ENCODE peak calls at places on chromosome 2, in six cellular contexts. One of them, this sample, is unnamed. For H3K4me1 and H3K36me3, the result is how much of the 10 kb centered on the place peaks cover.

GRCh38 chr2:234630676-234631350 is 133.9 kb upstream of the ARL4C start:
- DNase-seq in cardiac muscle cell: peak
- DNase-seq in SK-N-SH: no peak
- DNase-seq in neural progenitor cell: no peak
- DNase-seq in A673: no peak
- DNase-seq in colonic mucosa: no peak
- DNase-seq in this sample: no peak

GRCh38 chr2:217393585-217394032 is 533.7 kb upstream of the TNP1 start:
- DNase-seq in cardiac muscle cell: peak
- DNase-seq in SK-N-SH: no peak
- DNase-seq in neural progenitor cell: no peak
- DNase-seq in A673: peak
- DNase-seq in colonic mucosa: peak
- DNase-seq in this sample: peak

GRCh38 chr2:37786153-37786809 is 114.8 kb upstream of the CDC42EP3 start:
- DNase-seq in cardiac muscle cell: no peak
- DNase-seq in SK-N-SH: no peak
- DNase-seq in neural progenitor cell: no peak
- DNase-seq in A673: no peak
- DNase-seq in colonic mucosa: no peak
- DNase-seq in this sample: no peak

GRCh38 chr2:69985684-69986083 is 24.3 kb upstream of the ASPRV1 start:
- DNase-seq in cardiac muscle cell: peak
- DNase-seq in SK-N-SH: no peak
- DNase-seq in neural progenitor cell: no peak
- DNase-seq in A673: no peak
- DNase-seq in colonic mucosa: no peak
- DNase-seq in this sample: no peak

GRCh38 chr2:15990151-15991101 is 50.1 kb downstream of the MYCN start:
- DNase-seq in cardiac muscle cell: no peak
- DNase-seq in SK-N-SH: no peak
- DNase-seq in neural progenitor cell: no peak
- DNase-seq in A673: no peak
- DNase-seq in colonic mucosa: no peak
- DNase-seq in this sample: no peak

GRCh38 chr2:53490659-53491058 is 276.9 kb upstream of the CHAC2 start:
- DNase-seq in cardiac muscle cell: peak
- DNase-seq in SK-N-SH: no peak
- DNase-seq in neural progenitor cell: no peak
- DNase-seq in A673: no peak
- DNase-seq in colonic mucosa: no peak
- DNase-seq in this sample: no peak

GRCh38 chr2:179592167-179592936 is 269.1 kb downstream of the ZNF385B start:
- DNase-seq in cardiac muscle cell: no peak
- DNase-seq in SK-N-SH: no peak
- DNase-seq in neural progenitor cell: no peak
- DNase-seq in A673: no peak
- DNase-seq in colonic mucosa: no peak
- DNase-seq in this sample: no peak

GRCh38 chr2:214410918-214411554 is at the start of gene VWC2L:
- DNase-seq in cardiac muscle cell: peak
- DNase-seq in SK-N-SH: peak
- DNase-seq in neural progenitor cell: peak
- DNase-seq in A673: peak
- DNase-seq in colonic mucosa: peak
- DNase-seq in this sample: peak

GRCh38 chr2:176283268-176283667 is 14.0 kb downstream of the MTX2 start:
- DNase-seq in cardiac muscle cell: peak
- DNase-seq in SK-N-SH: no peak
- DNase-seq in neural progenitor cell: no peak
- DNase-seq in A673: peak
- DNase-seq in colonic mucosa: no peak
- DNase-seq in this sample: no peak

GRCh38 chr2:113705982-113706523 is 50.4 kb downstream of the SLC35F5 start:
- DNase-seq in cardiac muscle cell: no peak
- DNase-seq in SK-N-SH: no peak
- DNase-seq in neural progenitor cell: no peak
- DNase-seq in A673: no peak
- DNase-seq in colonic mucosa: no peak
- DNase-seq in this sample: no peak

GRCh38 chr2:46794693-46795317 is 120.8 kb downstream of the MCFD2 start:
- DNase-seq in cardiac muscle cell: no peak
- DNase-seq in SK-N-SH: no peak
- DNase-seq in neural progenitor cell: no peak
- DNase-seq in A673: no peak
- DNase-seq in colonic mucosa: no peak
- DNase-seq in this sample: no peak

GRCh38 chr2:208311954-208312353 is 45.9 kb downstream of the PIKFYVE start:
- DNase-seq in cardiac muscle cell: no peak
- DNase-seq in SK-N-SH: no peak
- DNase-seq in neural progenitor cell: no peak
- DNase-seq in A673: peak
- DNase-seq in colonic mucosa: no peak
- DNase-seq in this sample: no peak

GRCh38 chr2:179235463-179236108 is 29.0 kb downstream of the SESTD1 start:
- DNase-seq in cardiac muscle cell: peak
- DNase-seq in SK-N-SH: no peak
- DNase-seq in neural progenitor cell: no peak
- DNase-seq in A673: peak
- DNase-seq in colonic mucosa: no peak
- DNase-seq in this sample: no peak

GRCh38 chr2:31237348-31238017 is 3.5 kb downstream of the EHD3 start:
- DNase-seq in cardiac muscle cell: no peak
- DNase-seq in SK-N-SH: no peak
- DNase-seq in neural progenitor cell: no peak
- DNase-seq in A673: no peak
- DNase-seq in colonic mucosa: no peak
- DNase-seq in this sample: no peak

GRCh38 chr2:27042159-27042661 is 9.3 kb upstream of the AGBL5 start:
- DNase-seq in cardiac muscle cell: no peak
- DNase-seq in SK-N-SH: no peak
- DNase-seq in neural progenitor cell: no peak
- DNase-seq in A673: no peak
- DNase-seq in colonic mucosa: no peak
- DNase-seq in this sample: no peak

GRCh38 chr2:201191132-201191875 is 8.4 kb downstream of the CASP10 start:
- DNase-seq in cardiac muscle cell: peak
- DNase-seq in SK-N-SH: no peak
- DNase-seq in neural progenitor cell: no peak
- DNase-seq in A673: no peak
- DNase-seq in colonic mucosa: no peak
- DNase-seq in this sample: no peak

GRCh38 chr2:144014108-144014507 is 505.8 kb downstream of the ZEB2 start:
- DNase-seq in cardiac muscle cell: peak
- DNase-seq in SK-N-SH: no peak
- DNase-seq in neural progenitor cell: no peak
- DNase-seq in A673: no peak
- DNase-seq in colonic mucosa: no peak
- DNase-seq in this sample: no peak

GRCh38 chr2:36915627-36916026 is 50.7 kb downstream of the STRN start:
- DNase-seq in cardiac muscle cell: no peak
- DNase-seq in SK-N-SH: no peak
- DNase-seq in neural progenitor cell: no peak
- DNase-seq in A673: no peak
- DNase-seq in colonic mucosa: no peak
- DNase-seq in this sample: no peak

GRCh38 chr2:29323961-29324360 is 208.7 kb downstream of the CLIP4 start:
- DNase-seq in cardiac muscle cell: no peak
- DNase-seq in SK-N-SH: no peak
- DNase-seq in neural progenitor cell: no peak
- DNase-seq in A673: no peak
- DNase-seq in colonic mucosa: no peak
- DNase-seq in this sample: no peak

GRCh38 chr2:44772670-44773378 is 168.7 kb upstream of the SIX3 start:
- DNase-seq in cardiac muscle cell: no peak
- DNase-seq in SK-N-SH: peak
- DNase-seq in neural progenitor cell: peak
- DNase-seq in A673: no peak
- DNase-seq in colonic mucosa: no peak
- DNase-seq in this sample: no peak

GRCh38 chr2:44777542-44777941 is 164.0 kb upstream of the SIX3 start:
- DNase-seq in cardiac muscle cell: peak
- DNase-seq in SK-N-SH: no peak
- DNase-seq in neural progenitor cell: peak
- DNase-seq in A673: peak
- DNase-seq in colonic mucosa: no peak
- DNase-seq in this sample: no peak

GRCh38 chr2:44776924-44777480 is 164.5 kb upstream of the SIX3 start:
- DNase-seq in cardiac muscle cell: no peak
- DNase-seq in SK-N-SH: no peak
- DNase-seq in neural progenitor cell: no peak
- DNase-seq in A673: no peak
- DNase-seq in colonic mucosa: no peak
- DNase-seq in this sample: no peak

GRCh38 chr2:44772131-44772530 is 169.4 kb upstream of the SIX3 start:
- DNase-seq in cardiac muscle cell: no peak
- DNase-seq in SK-N-SH: no peak
- DNase-seq in neural progenitor cell: peak
- DNase-seq in A673: no peak
- DNase-seq in colonic mucosa: peak
- DNase-seq in this sample: peak

GRCh38 chr2:44774826-44775492 is 166.5 kb upstream of the SIX3 start:
- DNase-seq in cardiac muscle cell: no peak
- DNase-seq in SK-N-SH: no peak
- DNase-seq in neural progenitor cell: peak
- DNase-seq in A673: no peak
- DNase-seq in colonic mucosa: no peak
- DNase-seq in this sample: no peak
- H3K4me1 ChIP-seq in cardiac muscle cell: under half
- H3K4me1 ChIP-seq in SK-N-SH: under half
- H3K4me1 ChIP-seq in neural progenitor cell: half or more
- H3K4me1 ChIP-seq in A673: under half
- H3K4me1 ChIP-seq in colonic mucosa: under half
- H3K4me1 ChIP-seq in this sample: under half

GRCh38 chr2:218780026-218780425 is 1.9 kb upstream of the CYP27A1 start:
- DNase-seq in cardiac muscle cell: no peak
- DNase-seq in SK-N-SH: no peak
- DNase-seq in neural progenitor cell: no peak
- DNase-seq in A673: no peak
- DNase-seq in colonic mucosa: no peak
- DNase-seq in this sample: no peak
- TF ChIP-seq CTCF in cardiac muscle cell: no peak
- TF ChIP-seq CTCF in SK-N-SH: no peak
- TF ChIP-seq CTCF in neural progenitor cell: no peak
- TF ChIP-seq CTCF in A673: no peak
- TF ChIP-seq CTCF in colonic mucosa: no peak
- TF ChIP-seq CTCF in this sample: no peak

DNA sequence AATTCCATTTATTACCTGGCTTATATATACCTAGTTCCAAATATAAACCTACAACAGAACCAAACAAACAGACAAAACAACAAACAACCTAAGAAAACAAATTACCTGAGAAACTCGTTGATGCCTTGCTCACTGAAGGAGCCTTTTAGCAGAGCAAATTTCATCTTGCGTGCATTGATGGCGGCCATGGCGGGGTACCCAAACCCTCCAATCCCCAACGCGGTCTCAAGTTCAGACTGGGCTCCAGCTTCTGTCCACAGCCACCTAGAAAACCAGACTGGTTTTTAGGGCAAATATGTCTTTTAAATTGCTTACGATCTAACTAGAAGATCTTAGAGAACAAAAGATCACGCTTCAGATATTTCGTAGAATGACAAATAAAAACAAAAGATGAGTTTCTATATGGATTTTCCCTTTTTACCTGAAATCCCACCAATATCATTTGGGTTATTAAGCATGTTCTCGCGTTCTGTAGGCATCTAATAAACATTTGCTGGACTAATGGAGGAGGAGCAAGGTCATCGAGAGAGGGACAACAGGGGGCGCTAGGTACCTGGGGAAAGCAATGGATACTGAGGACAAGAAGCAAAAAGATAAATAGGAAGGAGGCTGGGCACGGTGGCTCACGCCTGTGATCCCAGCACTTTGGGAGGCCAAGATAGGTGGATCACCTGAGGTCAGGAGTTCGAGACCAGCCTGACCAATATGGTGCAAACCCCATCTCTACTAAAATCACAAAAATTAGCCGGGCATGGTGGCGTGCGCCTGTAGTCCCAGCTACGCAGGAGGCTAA is 25.2 kb downstream of the PDIA6 start:
- DNase-seq in cardiac muscle cell: peak
- DNase-seq in SK-N-SH: peak
- DNase-seq in neural progenitor cell: peak
- DNase-seq in A673: no peak
- DNase-seq in colonic mucosa: peak
- DNase-seq in this sample: no peak
- H3K36me3 ChIP-seq in cardiac muscle cell: half or more
- H3K36me3 ChIP-seq in SK-N-SH: half or more
- H3K36me3 ChIP-seq in neural progenitor cell: under half
- H3K36me3 ChIP-seq in A673: half or more
- H3K36me3 ChIP-seq in colonic mucosa: under half
- H3K36me3 ChIP-seq in this sample: under half

GRCh38 chr2:20203072-20203471 is 21.9 kb downstream of the SDC1 start:
- DNase-seq in cardiac muscle cell: no peak
- DNase-seq in SK-N-SH: no peak
- DNase-seq in neural progenitor cell: no peak
- DNase-seq in A673: no peak
- DNase-seq in colonic mucosa: no peak
- DNase-seq in this sample: no peak

GRCh38 chr2:20205069-20205468 is 19.9 kb downstream of the SDC1 start:
- DNase-seq in cardiac muscle cell: no peak
- DNase-seq in SK-N-SH: no peak
- DNase-seq in neural progenitor cell: no peak
- DNase-seq in A673: no peak
- DNase-seq in colonic mucosa: no peak
- DNase-seq in this sample: no peak

GRCh38 chr2:20201671-20202070 is 23.3 kb downstream of the SDC1 start:
- DNase-seq in cardiac muscle cell: no peak
- DNase-seq in SK-N-SH: no peak
- DNase-seq in neural progenitor cell: no peak
- DNase-seq in A673: no peak
- DNase-seq in colonic mucosa: no peak
- DNase-seq in this sample: no peak

GRCh38 chr2:20205915-20206524 is 18.9 kb downstream of the SDC1 start:
- DNase-seq in cardiac muscle cell: no peak
- DNase-seq in SK-N-SH: no peak
- DNase-seq in neural progenitor cell: no peak
- DNase-seq in A673: no peak
- DNase-seq in colonic mucosa: no peak
- DNase-seq in this sample: no peak

DNA sequence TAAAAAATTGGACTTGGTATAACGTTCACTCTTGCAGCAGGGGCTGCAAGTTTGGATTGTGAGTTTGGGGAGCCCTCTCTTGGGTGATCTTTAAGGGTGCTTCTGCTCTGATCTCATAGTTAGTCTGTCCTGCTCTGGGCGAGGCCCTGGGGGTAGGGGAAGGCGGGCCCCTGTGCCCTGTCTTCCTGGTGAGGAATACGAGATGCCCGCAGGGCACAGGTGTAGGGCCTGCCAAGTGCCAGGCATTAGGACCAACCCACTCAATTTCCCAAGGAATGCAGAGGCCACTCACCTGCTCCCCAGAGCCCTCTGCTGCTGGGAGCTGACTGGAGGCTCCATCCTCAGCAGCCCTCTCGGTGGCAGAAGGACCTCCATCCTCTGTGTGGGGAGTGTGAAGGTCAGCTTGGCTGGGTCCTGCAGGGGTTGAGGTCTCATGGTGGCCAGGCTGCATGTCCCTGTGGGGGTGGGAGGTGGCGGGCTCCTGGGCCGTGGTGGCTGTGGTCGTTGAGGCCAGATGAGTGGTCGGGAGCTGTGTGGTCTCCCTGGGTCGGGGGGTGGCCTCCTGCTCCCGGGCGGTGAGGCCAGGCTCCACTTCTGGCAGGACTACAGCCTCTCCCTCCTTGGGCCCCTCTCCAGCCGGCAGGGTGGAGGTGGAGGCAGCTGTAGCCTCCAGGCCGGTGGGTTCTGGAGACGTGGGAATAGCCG is 21.3 kb downstream of the SDC1 start:
- DNase-seq in cardiac muscle cell: no peak
- DNase-seq in SK-N-SH: no peak
- DNase-seq in neural progenitor cell: no peak
- DNase-seq in A673: no peak
- DNase-seq in colonic mucosa: no peak
- DNase-seq in this sample: no peak
- H3K4me1 ChIP-seq in cardiac muscle cell: under half
- H3K4me1 ChIP-seq in SK-N-SH: under half
- H3K4me1 ChIP-seq in neural progenitor cell: under half
- H3K4me1 ChIP-seq in A673: under half
- H3K4me1 ChIP-seq in colonic mucosa: under half
- H3K4me1 ChIP-seq in this sample: under half